ENCODE peak calls at places on chromosome 11, in five cellular contexts. Q is RPMI7951; F is dermis blood vessel endothelial cell; B is activated CD4-positive, alpha-beta T cell treated with anti-CD3 and anti-CD28 coated beads for 1 hour; G is GM13976. Z is an unnamed sample.

GRCh38 chr11:39932996-39933395 is 1526.5 kb downstream of the LRRC4C start:
- DNase-seq in Q (no peak), F (no peak), B (no peak), G (no peak), Z (no peak)

GRCh38 chr11:14189874-14190273 is 169.1 kb downstream of the RRAS2 start:
- DNase-seq in Q (no peak), F (no peak), B (no peak), G (no peak), Z (no peak)

GRCh38 chr11:94884322-94884721 is 89.0 kb downstream of the CWC15 start:
- DNase-seq in Q (no peak), F (no peak), B (no peak), G (no peak), Z (no peak)

GRCh38 chr11:119773016-119773415 is 44.0 kb upstream of the NECTIN1 start:
- DNase-seq in Q (no peak), F (no peak), B (no peak), G (no peak), Z (no peak)

GRCh38 chr11:86861810-86862209 is 61.5 kb downstream of the PRSS23 start:
- DNase-seq in Q (no peak), F (peak; percentile 35), B (no peak), G (no peak), Z (no peak)

GRCh38 chr11:26987205-26987604 is 6.7 kb upstream of the FIBIN start:
- DNase-seq in Q (no peak), F (no peak), B (no peak), G (no peak), Z (no peak)

GRCh38 chr11:68328374-68329091 is 16.1 kb downstream of the LRP5 start:
- DNase-seq in Q (peak; percentile 57), F (peak; percentile 88), B (no peak), G (no peak), Z (no peak)

GRCh38 chr11:8930456-8931175 is 2.1 kb downstream of the C11orf16 start:
- DNase-seq in Q (peak; percentile 73), F (no peak), B (no peak), G (no peak), Z (no peak)

GRCh38 chr11:134469627-134470026 is 57.6 kb upstream of the B3GAT1 start:
- DNase-seq in Q (no peak), F (no peak), B (no peak), G (no peak), Z (no peak)

GRCh38 chr11:116471608-116472007 is 301.2 kb downstream of the BUD13 start:
- DNase-seq in Q (peak; percentile 46), F (peak; percentile 93), B (no peak), G (no peak), Z (no peak)

GRCh38 chr11:17687946-17688670 is 31.3 kb upstream of the MYOD1 start:
- DNase-seq in Q (peak; percentile 47), F (no peak), B (no peak), G (no peak), Z (no peak)

GRCh38 chr11:77779935-77780334 is 40.6 kb downstream of the RSF1 start:
- DNase-seq in Q (peak; percentile 36), F (peak; percentile 52), B (no peak), G (no peak), Z (peak; percentile 17)

GRCh38 chr11:7551571-7551970 is 37.8 kb downstream of the PPFIBP2 start:
- DNase-seq in Q (peak; percentile 30), F (no peak), B (no peak), G (no peak), Z (no peak)

GRCh38 chr11:114678125-114679036 is at the start of gene NXPE2:
- DNase-seq in Q (peak; percentile 87), F (no peak), B (no peak), G (no peak), Z (no peak)

GRCh38 chr11:93020248-93021088 is 51.0 kb downstream of the MTNR1B start:
- DNase-seq in Q (peak; percentile 85), F (no peak), B (no peak), G (no peak), Z (no peak)

GRCh38 chr11:78830277-78830676 is 255.6 kb upstream of the NARS2 start:
- DNase-seq in Q (no peak), F (no peak), B (no peak), G (no peak), Z (no peak)

GRCh38 chr11:92843455-92843854 is 126.0 kb upstream of the MTNR1B start:
- DNase-seq in Q (no peak), F (no peak), B (no peak), G (no peak), Z (no peak)

GRCh38 chr11:120001161-120002135 is 136.5 kb downstream of the TRIM29 start:
- DNase-seq in Q (no peak), F (no peak), B (no peak), G (no peak), Z (no peak)

GRCh38 chr11:19978668-19979518 is 181.4 kb downstream of the DBX1 start:
- DNase-seq in Q (peak; percentile 72), F (peak; percentile 71), B (no peak), G (peak; percentile 24), Z (no peak)

GRCh38 chr11:115191761-115192160 is 312.5 kb downstream of the CADM1 start:
- DNase-seq in Q (no peak), F (no peak), B (no peak), G (no peak), Z (no peak)

GRCh38 chr11:9736365-9736764 is 72.5 kb downstream of the SWAP70 start:
- DNase-seq in Q (no peak), F (no peak), B (no peak), G (no peak), Z (no peak)

GRCh38 chr11:64762916-64763803 is 3.4 kb upstream of the PYGM start:
- DNase-seq in Q (no peak), F (peak; percentile 86), B (no peak), G (peak; percentile 22), Z (no peak)

GRCh38 chr11:15446929-15447328 is 332.2 kb downstream of the INSC start:
- DNase-seq in Q (no peak), F (no peak), B (no peak), G (no peak), Z (no peak)

GRCh38 chr11:1517117-1518005 is 30.8 kb upstream of the MOB2 start:
- DNase-seq in Q (no peak), F (no peak), B (no peak), G (no peak), Z (no peak)

GRCh38 chr11:118437046-118437735 is 899 bp downstream of the KMT2A start:
- DNase-seq in Q (peak; percentile 43), F (peak; percentile 45), B (peak; percentile 22), G (peak; percentile 50), Z (no peak)

GRCh38 chr11:3368199-3368598 is 10.7 kb downstream of the ZNF195 start:
- DNase-seq in Q (no peak), F (no peak), B (no peak), G (no peak), Z (no peak)

GRCh38 chr11:46120711-46121327 is 435 bp downstream of the PHF21A start:
- DNase-seq in Q (peak; percentile 76), F (peak; percentile 66), B (no peak), G (no peak), Z (peak; percentile 88)

GRCh38 chr11:62153087-62153395 is 29.2 kb downstream of the INCENP start:
- DNase-seq in Q (no peak), F (peak; percentile 79), B (no peak), G (no peak), Z (no peak)

GRCh38 chr11:64245797-64246623 is 733 bp downstream of the PPP1R14B start:
- DNase-seq in Q (peak; percentile 98), F (peak; percentile 85), B (peak; percentile 62), G (peak; percentile 56), Z (no peak)

GRCh38 chr11:76773921-76774361 is 9.2 kb upstream of the TSKU start:
- DNase-seq in Q (no peak), F (no peak), B (no peak), G (no peak), Z (no peak)

GRCh38 chr11:122685041-122685440 is 29.5 kb downstream of the UBASH3B start:
- DNase-seq in Q (no peak), F (no peak), B (no peak), G (no peak), Z (no peak)

GRCh38 chr11:110984147-110984546 is 261.4 kb upstream of the POU2AF2 start:
- DNase-seq in Q (peak; percentile 39), F (no peak), B (no peak), G (no peak), Z (no peak)

GRCh38 chr11:74169736-74170458 is 905 bp downstream of the C2CD3 start:
- DNase-seq in Q (peak; percentile 1), F (peak; percentile 18), B (no peak), G (no peak), Z (no peak)

GRCh38 chr11:64449381-64450167 is 90.6 kb downstream of the RPS6KA4 start:
- DNase-seq in Q (peak; percentile 38), F (peak; percentile 73), B (peak; percentile 52), G (peak; percentile 91), Z (peak; percentile 60)

GRCh38 chr11:87180743-87181142 is 143.0 kb downstream of the TMEM135 start:
- DNase-seq in Q (peak; percentile 26), F (peak; percentile 12), B (no peak), G (no peak), Z (no peak)

GRCh38 chr11:65743928-65744698 is 23.5 kb upstream of the RNASEH2C start:
- DNase-seq in Q (peak; percentile 71), F (peak; percentile 66), B (no peak), G (no peak), Z (peak; percentile 23)

GRCh38 chr11:17413414-17414316 is 25.2 kb upstream of the KCNJ11 start:
- DNase-seq in Q (no peak), F (no peak), B (no peak), G (no peak), Z (no peak)

GRCh38 chr11:67611704-67612587 is 5.2 kb downstream of the NDUFV1 start:
- DNase-seq in Q (no peak), F (no peak), B (no peak), G (no peak), Z (no peak)

GRCh38 chr11:1197431-1197885 is 25.4 kb upstream of the MUC5B start:
- DNase-seq in Q (no peak), F (no peak), B (no peak), G (no peak), Z (no peak)